ENCODE peak calls at places on chromosome 22, in four cellular contexts. One of them, this sample, is unnamed.

GRCh38 chr22:17778412-17778976 is 4.2 kb upstream of the BID start:
- DNase-seq in neural progenitor cell: no peak
- DNase-seq in activated CD4-positive, alpha-beta T cell treated with anti-CD3 and anti-CD28 coated beads, Interleukin-2, amount 10 ng/mL, durations not matched to agents 7 days and 5 days: no peak
- DNase-seq in H7: no peak
- DNase-seq in this sample: no peak

GRCh38 chr22:50089231-50090140 is at the start of gene MOV10L1:
- DNase-seq in H7: peak; percentile 83
- DNase-seq in activated CD4-positive, alpha-beta T cell treated with anti-CD3 and anti-CD28 coated beads, Interleukin-2, amount 10 ng/mL, durations not matched to agents 7 days and 5 days: no peak
- DNase-seq in neural progenitor cell: no peak
- DNase-seq in this sample: no peak

GRCh38 chr22:20430641-20431519 is 6.7 kb downstream of the SCARF2 start:
- DNase-seq in H7: peak; percentile 93
- DNase-seq in activated CD4-positive, alpha-beta T cell treated with anti-CD3 and anti-CD28 coated beads, Interleukin-2, amount 10 ng/mL, durations not matched to agents 7 days and 5 days: peak; percentile 66
- DNase-seq in neural progenitor cell: peak; percentile 93
- DNase-seq in this sample: peak; percentile 69

GRCh38 chr22:37314315-37315046 is 32.2 kb downstream of the CYTH4 start:
- DNase-seq in activated CD4-positive, alpha-beta T cell treated with anti-CD3 and anti-CD28 coated beads, Interleukin-2, amount 10 ng/mL, durations not matched to agents 7 days and 5 days: peak; percentile 41
- DNase-seq in neural progenitor cell: no peak
- DNase-seq in H7: no peak
- DNase-seq in this sample: no peak

GRCh38 chr22:20807315-20807752 is 33.4 kb downstream of the SERPIND1 start:
- DNase-seq in activated CD4-positive, alpha-beta T cell treated with anti-CD3 and anti-CD28 coated beads, Interleukin-2, amount 10 ng/mL, durations not matched to agents 7 days and 5 days: no peak
- DNase-seq in neural progenitor cell: no peak
- DNase-seq in H7: no peak
- DNase-seq in this sample: peak; percentile 96

GRCh38 chr22:33438273-33438672 is 380.1 kb upstream of the SYN3 start:
- DNase-seq in H7: no peak
- DNase-seq in neural progenitor cell: no peak
- DNase-seq in activated CD4-positive, alpha-beta T cell treated with anti-CD3 and anti-CD28 coated beads, Interleukin-2, amount 10 ng/mL, durations not matched to agents 7 days and 5 days: no peak
- DNase-seq in this sample: peak; percentile 45

GRCh38 chr22:20319041-20319744 is 667 bp downstream of the DGCR6L start:
- DNase-seq in H7: peak; percentile 64
- DNase-seq in neural progenitor cell: peak; percentile 66
- DNase-seq in activated CD4-positive, alpha-beta T cell treated with anti-CD3 and anti-CD28 coated beads, Interleukin-2, amount 10 ng/mL, durations not matched to agents 7 days and 5 days: peak; percentile 25
- DNase-seq in this sample: peak; percentile 54

GRCh38 chr22:39808087-39808486 is 85.5 kb downstream of the ENTHD1 start:
- DNase-seq in neural progenitor cell: peak; percentile 58
- DNase-seq in activated CD4-positive, alpha-beta T cell treated with anti-CD3 and anti-CD28 coated beads, Interleukin-2, amount 10 ng/mL, durations not matched to agents 7 days and 5 days: no peak
- DNase-seq in H7: peak; percentile 57
- DNase-seq in this sample: no peak

GRCh38 chr22:49960967-49961600 is 512 bp downstream of the PIM3 start:
- DNase-seq in activated CD4-positive, alpha-beta T cell treated with anti-CD3 and anti-CD28 coated beads, Interleukin-2, amount 10 ng/mL, durations not matched to agents 7 days and 5 days: peak; percentile 30
- DNase-seq in neural progenitor cell: peak; percentile 56
- DNase-seq in H7: peak; percentile 87
- DNase-seq in this sample: peak; percentile 45

This sample was measured in mesenchymal stem cell.